ENCODE peak calls at places on chromosomes 13 and 19, in seven cellular contexts. X is hepatocyte; H is mucosa of gallbladder; A is HFFc6; T is stimulated activated CD4-positive, alpha-beta T cell treated with anti-CD3 and anti-CD28 coated beads, Interleukin-1b, Interleukin-23, amount 100 ng/mL, for 24 hours; K is A549; L is myocyte. G is an unnamed sample.
A peak's percentile ranks its signal among the peaks of the same experiment; 100 is the strongest.

GRCh38 chr13:41384749-41385503 is 72.4 kb upstream of the RGCC start:
- DNase-seq in X (no peak), H (no peak), A (no peak), T (no peak), K (no peak), L (peak; percentile 23), G (no peak)

GRCh38 chr13:51192348-51192747 is 29.9 kb upstream of the FAM124A start:
- DNase-seq in X (no peak), H (no peak), A (no peak), T (no peak), K (no peak), L (no peak), G (no peak)

GRCh38 chr19:29497241-29497640 is 28.6 kb upstream of the VSTM2B start:
- DNase-seq in X (no peak), H (no peak), A (no peak), T (no peak), K (no peak), L (no peak), G (no peak)

GRCh38 chr19:16328824-16329482 is 4.3 kb downstream of the KLF2 start:
- DNase-seq in X (no peak), H (no peak), A (no peak), T (no peak), K (no peak), L (peak; percentile 25), G (no peak)

GRCh38 chr19:16920816-16921529 is 32.2 kb downstream of the F2RL3 start:
- DNase-seq in X (peak; percentile 54), H (no peak), A (peak; percentile 83), T (no peak), K (no peak), L (peak; percentile 22), G (no peak)

GRCh38 chr13:44364601-44365000 is 9.0 kb upstream of the SERP2 start:
- DNase-seq in X (no peak), H (no peak), A (peak; percentile 48), T (no peak), K (no peak), L (peak; percentile 28), G (no peak)

GRCh38 chr19:52231154-52231565 is 38.2 kb upstream of the ZNF766 start:
- DNase-seq in X (no peak), H (no peak), A (peak; percentile 16), T (no peak), K (no peak), L (no peak), G (no peak)

GRCh38 chr13:77239312-77239711 is 87.6 kb downstream of the MYCBP2 start:
- DNase-seq in X (no peak), H (no peak), A (no peak), T (no peak), K (no peak), L (no peak), G (no peak)

GRCh38 chr19:13557756-13558398 is 51.6 kb upstream of the CACNA1A start:
- DNase-seq in X (no peak), H (no peak), A (no peak), T (no peak), K (no peak), L (no peak), G (no peak)

GRCh38 chr13:111074826-111075225 is 40.3 kb upstream of the ARHGEF7 start:
- DNase-seq in X (no peak), H (no peak), A (peak; percentile 8), T (no peak), K (no peak), L (no peak), G (no peak)

GRCh38 chr19:5255602-5256231 is 84.9 kb downstream of the PTPRS start:
- DNase-seq in X (no peak), H (no peak), A (no peak), T (no peak), K (no peak), L (no peak), G (no peak)

GRCh38 chr13:113497217-113497616 is 6.7 kb upstream of the DCUN1D2 start:
- DNase-seq in X (no peak), H (no peak), A (no peak), T (no peak), K (no peak), L (no peak), G (no peak)

GRCh38 chr19:16886305-16886880 is 2.4 kb upstream of the F2RL3 start:
- DNase-seq in X (peak; percentile 31), H (no peak), A (no peak), T (no peak), K (no peak), L (no peak), G (no peak)

GRCh38 chr13:66407159-66407558 is 823.0 kb downstream of the PCDH9 start:
- DNase-seq in X (no peak), H (no peak), A (no peak), T (no peak), K (no peak), L (no peak), G (no peak)

GRCh38 chr19:4266253-4267000 is 12.6 kb upstream of the SHD start:
- DNase-seq in X (no peak), H (no peak), A (no peak), T (no peak), K (no peak), L (no peak), G (no peak)

GRCh38 chr13:70758932-70759331 is 650.7 kb upstream of the KLHL1 start:
- DNase-seq in X (no peak), H (no peak), A (no peak), T (no peak), K (no peak), L (no peak), G (no peak)

GRCh38 chr13:66528903-66529576 is 701.1 kb downstream of the PCDH9 start:
- DNase-seq in X (no peak), H (no peak), A (no peak), T (no peak), K (no peak), L (no peak), G (no peak)